ENCODE peak calls at places on chromosomes 13 and 19, in nine cellular contexts. F, U, C, E, K, J, W, L and N are unnamed samples.

GRCh38 chr19:54248016-54248601 is 5.5 kb upstream of the LILRA6 start:
- DNase-seq in F (peak; percentile 87), U (no peak), C (no peak), E (peak; percentile 51), K (no peak), J (peak; percentile 46), W (no peak), L (peak; percentile 39), N (no peak)

GRCh38 chr13:24050292-24050711 is 110.2 kb upstream of the SPATA13 start:
- DNase-seq in F (no peak), U (no peak), C (no peak), E (no peak), K (no peak), J (no peak), W (no peak), L (no peak), N (no peak)

GRCh38 chr19:50431343-50432220 is 1.1 kb upstream of the MYBPC2 start:
- DNase-seq in F (peak; percentile 95), U (peak; percentile 89), C (no peak), E (peak; percentile 86), K (peak; percentile 88), J (peak; percentile 86), W (peak; percentile 63), L (peak; percentile 89), N (no peak)

GRCh38 chr13:105984236-105984635 is 551.2 kb downstream of the EFNB2 start:
- DNase-seq in F (no peak), U (no peak), C (no peak), E (no peak), K (no peak), J (no peak), W (no peak), L (no peak), N (no peak)

GRCh38 chr13:99282264-99283231 is 24.4 kb upstream of the GPR18 start:
- DNase-seq in F (no peak), U (no peak), C (no peak), E (no peak), K (no peak), J (no peak), W (no peak), L (no peak), N (no peak)

GRCh38 chr13:95248953-95249352 is 52.3 kb downstream of the ABCC4 start:
- DNase-seq in F (no peak), U (no peak), C (no peak), E (no peak), K (no peak), J (no peak), W (no peak), L (no peak), N (no peak)

GRCh38 chr13:77509221-77509620 is 26.3 kb upstream of the SCEL start:
- DNase-seq in F (no peak), U (no peak), C (peak; percentile 27), E (no peak), K (no peak), J (peak; percentile 27), W (no peak), L (no peak), N (no peak)

GRCh38 chr19:40213882-40214570 is 4.2 kb downstream of the TTC9B start:
- DNase-seq in F (no peak), U (no peak), C (no peak), E (no peak), K (no peak), J (no peak), W (no peak), L (no peak), N (no peak)

GRCh38 chr13:40102854-40103253 is 447.4 kb downstream of the COG6 start:
- DNase-seq in F (no peak), U (no peak), C (peak; percentile 94), E (no peak), K (no peak), J (no peak), W (no peak), L (peak; percentile 82), N (no peak)

GRCh38 chr13:101611491-101612475 is 159.3 kb downstream of the ITGBL1 start:
- DNase-seq in F (no peak), U (no peak), C (no peak), E (no peak), K (no peak), J (no peak), W (no peak), L (no peak), N (no peak)

GRCh38 chr13:92719868-92720267 is 506.7 kb upstream of the GPC6 start:
- DNase-seq in F (no peak), U (peak; percentile 93), C (no peak), E (no peak), K (no peak), J (no peak), W (no peak), L (no peak), N (no peak)

GRCh38 chr19:7904074-7905020 is 670 bp downstream of the MAP2K7 start:
- DNase-seq in F (peak; percentile 94), U (peak; percentile 46), C (no peak), E (peak; percentile 75), K (peak; percentile 81), J (peak; percentile 42), W (peak; percentile 32), L (peak; percentile 61), N (no peak)

GRCh38 chr19:37077929-37078716 is at the start of gene ZNF420:
- DNase-seq in F (peak; percentile 97), U (peak; percentile 97), C (peak; percentile 68), E (peak; percentile 95), K (peak; percentile 88), J (peak; percentile 95), W (peak; percentile 76), L (peak; percentile 96), N (peak; percentile 99)

GRCh38 chr13:74301200-74302063 is 167.2 kb upstream of the KLF12 start:
- DNase-seq in F (no peak), U (peak; percentile 18), C (no peak), E (no peak), K (no peak), J (no peak), W (no peak), L (no peak), N (no peak)

GRCh38 chr19:1408300-1409203 is 1.2 kb downstream of the DAZAP1 start:
- DNase-seq in F (peak; percentile 90), U (peak; percentile 67), C (no peak), E (peak; percentile 69), K (peak; percentile 58), J (peak; percentile 60), W (peak; percentile 19), L (peak; percentile 29), N (no peak)

GRCh38 chr19:46745030-46745429 is 827 bp upstream of the FKRP start:
- DNase-seq in F (no peak), U (no peak), C (no peak), E (no peak), K (no peak), J (no peak), W (no peak), L (no peak), N (no peak)

GRCh38 chr19:33052352-33052972 is 12.2 kb downstream of the RHPN2 start:
- DNase-seq in F (no peak), U (no peak), C (no peak), E (no peak), K (no peak), J (peak; percentile 62), W (no peak), L (no peak), N (no peak)

GRCh38 chr13:30196025-30196424 is 111.3 kb downstream of the KATNAL1 start:
- DNase-seq in F (no peak), U (peak; percentile 94), C (no peak), E (no peak), K (no peak), J (no peak), W (no peak), L (no peak), N (peak; percentile 25)